ENCODE peak calls at places on chromosomes 12 and 14, in eight cellular contexts. One of them, this sample, is unnamed.

GRCh38 chr12:58919271-58920101 is 818 bp downstream of the LRIG3 start:
- DNase-seq in AG09319: no peak
- DNase-seq in D721Med: no peak
- DNase-seq in OCI-LY7: no peak
- DNase-seq in fibroblast of mammary gland: peak
- DNase-seq in body of pancreas: peak
- DNase-seq in foreskin fibroblast: peak
- DNase-seq in bronchial epithelial cell: peak
- DNase-seq in this sample: no peak

GRCh38 chr12:50166776-50167025 is 468 bp downstream of the CERS5 start:
- DNase-seq in fibroblast of mammary gland: no peak
- DNase-seq in D721Med: no peak
- DNase-seq in body of pancreas: peak
- DNase-seq in AG09319: no peak
- DNase-seq in foreskin fibroblast: no peak
- DNase-seq in OCI-LY7: no peak
- DNase-seq in bronchial epithelial cell: no peak
- DNase-seq in this sample: peak

GRCh38 chr14:99879401-99880295 is 86.4 kb downstream of the EML1 start:
- DNase-seq in D721Med: peak
- DNase-seq in OCI-LY7: no peak
- DNase-seq in fibroblast of mammary gland: peak
- DNase-seq in AG09319: peak
- DNase-seq in foreskin fibroblast: peak
- DNase-seq in bronchial epithelial cell: peak
- DNase-seq in body of pancreas: no peak
- DNase-seq in this sample: no peak

GRCh38 chr12:63276537-63277365 is 125.8 kb upstream of the AVPR1A start:
- DNase-seq in OCI-LY7: peak
- DNase-seq in D721Med: no peak
- DNase-seq in foreskin fibroblast: peak
- DNase-seq in fibroblast of mammary gland: peak
- DNase-seq in AG09319: peak
- DNase-seq in body of pancreas: peak
- DNase-seq in bronchial epithelial cell: peak
- DNase-seq in this sample: no peak

GRCh38 chr12:55742719-55743130 is at the start of gene GDF11:
- DNase-seq in bronchial epithelial cell: peak
- DNase-seq in fibroblast of mammary gland: peak
- DNase-seq in D721Med: peak
- DNase-seq in body of pancreas: peak
- DNase-seq in AG09319: no peak
- DNase-seq in foreskin fibroblast: peak
- DNase-seq in OCI-LY7: peak
- DNase-seq in this sample: peak

GRCh38 chr12:46934374-46935111 is 108.7 kb upstream of the SLC38A4 start:
- DNase-seq in OCI-LY7: no peak
- DNase-seq in D721Med: no peak
- DNase-seq in body of pancreas: no peak
- DNase-seq in fibroblast of mammary gland: no peak
- DNase-seq in foreskin fibroblast: no peak
- DNase-seq in bronchial epithelial cell: no peak
- DNase-seq in AG09319: no peak
- DNase-seq in this sample: no peak

GRCh38 chr12:45469902-45470301 is 254.0 kb downstream of the ANO6 start:
- DNase-seq in body of pancreas: no peak
- DNase-seq in OCI-LY7: no peak
- DNase-seq in bronchial epithelial cell: no peak
- DNase-seq in D721Med: no peak
- DNase-seq in AG09319: no peak
- DNase-seq in fibroblast of mammary gland: no peak
- DNase-seq in foreskin fibroblast: no peak
- DNase-seq in this sample: peak

GRCh38 chr12:49476091-49476490 is 62.7 kb upstream of the KCNH3 start:
- DNase-seq in body of pancreas: no peak
- DNase-seq in OCI-LY7: no peak
- DNase-seq in D721Med: no peak
- DNase-seq in bronchial epithelial cell: no peak
- DNase-seq in foreskin fibroblast: no peak
- DNase-seq in AG09319: no peak
- DNase-seq in fibroblast of mammary gland: no peak
- DNase-seq in this sample: no peak

GRCh38 chr12:109625131-109625559 is 51.6 kb downstream of the MVK start:
- DNase-seq in bronchial epithelial cell: peak
- DNase-seq in foreskin fibroblast: peak
- DNase-seq in D721Med: no peak
- DNase-seq in OCI-LY7: no peak
- DNase-seq in body of pancreas: no peak
- DNase-seq in fibroblast of mammary gland: peak
- DNase-seq in AG09319: no peak
- DNase-seq in this sample: no peak

GRCh38 chr12:100348657-100349454 is 8.0 kb upstream of the SLC17A8 start:
- DNase-seq in D721Med: no peak
- DNase-seq in body of pancreas: no peak
- DNase-seq in fibroblast of mammary gland: peak
- DNase-seq in foreskin fibroblast: peak
- DNase-seq in bronchial epithelial cell: peak
- DNase-seq in OCI-LY7: peak
- DNase-seq in AG09319: no peak
- DNase-seq in this sample: no peak

GRCh38 chr12:63318933-63319332 is 167.9 kb upstream of the AVPR1A start:
- DNase-seq in bronchial epithelial cell: no peak
- DNase-seq in fibroblast of mammary gland: no peak
- DNase-seq in D721Med: no peak
- DNase-seq in body of pancreas: no peak
- DNase-seq in foreskin fibroblast: no peak
- DNase-seq in OCI-LY7: no peak
- DNase-seq in AG09319: no peak
- DNase-seq in this sample: no peak

GRCh38 chr14:104226421-104227385 is 88.3 kb downstream of the KIF26A start:
- DNase-seq in D721Med: no peak
- DNase-seq in fibroblast of mammary gland: no peak
- DNase-seq in bronchial epithelial cell: no peak
- DNase-seq in OCI-LY7: peak
- DNase-seq in body of pancreas: no peak
- DNase-seq in foreskin fibroblast: no peak
- DNase-seq in AG09319: no peak
- DNase-seq in this sample: no peak

GRCh38 chr12:11174022-11174421 is 3.0 kb downstream of the SMIM10L1 start:
- DNase-seq in bronchial epithelial cell: no peak
- DNase-seq in AG09319: no peak
- DNase-seq in fibroblast of mammary gland: peak
- DNase-seq in body of pancreas: no peak
- DNase-seq in OCI-LY7: no peak
- DNase-seq in D721Med: no peak
- DNase-seq in foreskin fibroblast: peak
- DNase-seq in this sample: no peak

GRCh38 chr14:104370256-104370870 is 209.2 kb upstream of the C14orf180 start:
- DNase-seq in bronchial epithelial cell: no peak
- DNase-seq in foreskin fibroblast: no peak
- DNase-seq in AG09319: no peak
- DNase-seq in OCI-LY7: peak
- DNase-seq in fibroblast of mammary gland: no peak
- DNase-seq in D721Med: no peak
- DNase-seq in body of pancreas: no peak
- DNase-seq in this sample: no peak

GRCh38 chr14:96108911-96109310 is 69.7 kb downstream of the C14orf132 start:
- DNase-seq in body of pancreas: no peak
- DNase-seq in OCI-LY7: no peak
- DNase-seq in bronchial epithelial cell: no peak
- DNase-seq in D721Med: no peak
- DNase-seq in fibroblast of mammary gland: no peak
- DNase-seq in foreskin fibroblast: no peak
- DNase-seq in AG09319: no peak
- DNase-seq in this sample: no peak

GRCh38 chr12:94621662-94622359 is 28.5 kb downstream of the TMCC3 start:
- DNase-seq in OCI-LY7: no peak
- DNase-seq in bronchial epithelial cell: peak
- DNase-seq in foreskin fibroblast: peak
- DNase-seq in body of pancreas: no peak
- DNase-seq in D721Med: no peak
- DNase-seq in fibroblast of mammary gland: peak
- DNase-seq in AG09319: no peak
- DNase-seq in this sample: no peak

GRCh38 chr14:67446371-67447032 is 34.5 kb upstream of the PLEK2 start:
- DNase-seq in fibroblast of mammary gland: no peak
- DNase-seq in D721Med: no peak
- DNase-seq in OCI-LY7: no peak
- DNase-seq in body of pancreas: peak
- DNase-seq in bronchial epithelial cell: no peak
- DNase-seq in AG09319: no peak
- DNase-seq in foreskin fibroblast: no peak
- DNase-seq in this sample: no peak

GRCh38 chr14:96267336-96267735 is 11.3 kb downstream of the BDKRB1 start:
- DNase-seq in body of pancreas: peak
- DNase-seq in foreskin fibroblast: peak
- DNase-seq in bronchial epithelial cell: peak
- DNase-seq in AG09319: peak
- DNase-seq in fibroblast of mammary gland: peak
- DNase-seq in OCI-LY7: no peak
- DNase-seq in D721Med: no peak
- DNase-seq in this sample: no peak

GRCh38 chr14:68084256-68084655 is 264.7 kb downstream of the RAD51B start:
- DNase-seq in AG09319: no peak
- DNase-seq in body of pancreas: no peak
- DNase-seq in fibroblast of mammary gland: peak
- DNase-seq in foreskin fibroblast: peak
- DNase-seq in D721Med: no peak
- DNase-seq in bronchial epithelial cell: no peak
- DNase-seq in OCI-LY7: no peak
- DNase-seq in this sample: no peak

GRCh38 chr14:64008016-64008415 is 155.2 kb downstream of the SYNE2 start:
- DNase-seq in OCI-LY7: no peak
- DNase-seq in foreskin fibroblast: no peak
- DNase-seq in AG09319: no peak
- DNase-seq in D721Med: no peak
- DNase-seq in body of pancreas: no peak
- DNase-seq in bronchial epithelial cell: no peak
- DNase-seq in fibroblast of mammary gland: no peak
- DNase-seq in this sample: no peak

GRCh38 chr14:62159314-62159713 is 397.1 kb downstream of the SNAPC1 start:
- DNase-seq in foreskin fibroblast: no peak
- DNase-seq in D721Med: no peak
- DNase-seq in OCI-LY7: no peak
- DNase-seq in AG09319: no peak
- DNase-seq in fibroblast of mammary gland: no peak
- DNase-seq in body of pancreas: no peak
- DNase-seq in bronchial epithelial cell: no peak
- DNase-seq in this sample: no peak
- TF ChIP-seq CTCF in foreskin fibroblast: no peak
- TF ChIP-seq CTCF in D721Med: no peak
- TF ChIP-seq CTCF in OCI-LY7: no peak
- TF ChIP-seq CTCF in AG09319: no peak
- TF ChIP-seq CTCF in fibroblast of mammary gland: no peak
- TF ChIP-seq CTCF in body of pancreas: no peak
- TF ChIP-seq CTCF in bronchial epithelial cell: no peak
- TF ChIP-seq CTCF in this sample: no peak

GRCh38 chr12:132478845-132479244 is 11.1 kb upstream of the FBRSL1 start:
- DNase-seq in OCI-LY7: no peak
- DNase-seq in D721Med: no peak
- DNase-seq in foreskin fibroblast: no peak
- DNase-seq in bronchial epithelial cell: no peak
- DNase-seq in body of pancreas: no peak
- DNase-seq in fibroblast of mammary gland: no peak
- DNase-seq in AG09319: no peak
- DNase-seq in this sample: no peak
- TF ChIP-seq CTCF in OCI-LY7: peak
- TF ChIP-seq CTCF in D721Med: no peak
- TF ChIP-seq CTCF in foreskin fibroblast: no peak
- TF ChIP-seq CTCF in bronchial epithelial cell: no peak
- TF ChIP-seq CTCF in body of pancreas: no peak
- TF ChIP-seq CTCF in fibroblast of mammary gland: no peak
- TF ChIP-seq CTCF in AG09319: no peak
- TF ChIP-seq CTCF in this sample: no peak

GRCh38 chr14:32514236-32514635 is 185.1 kb downstream of the AKAP6 start:
- DNase-seq in OCI-LY7: no peak
- DNase-seq in D721Med: no peak
- DNase-seq in fibroblast of mammary gland: no peak
- DNase-seq in bronchial epithelial cell: peak
- DNase-seq in foreskin fibroblast: peak
- DNase-seq in AG09319: no peak
- DNase-seq in body of pancreas: no peak
- DNase-seq in this sample: no peak

GRCh38 chr14:32510815-32511214 is 181.7 kb downstream of the AKAP6 start:
- DNase-seq in bronchial epithelial cell: no peak
- DNase-seq in OCI-LY7: no peak
- DNase-seq in AG09319: no peak
- DNase-seq in D721Med: no peak
- DNase-seq in fibroblast of mammary gland: no peak
- DNase-seq in foreskin fibroblast: no peak
- DNase-seq in body of pancreas: no peak
- DNase-seq in this sample: no peak

GRCh38 chr14:32512813-32513212 is 183.7 kb downstream of the AKAP6 start:
- DNase-seq in OCI-LY7: no peak
- DNase-seq in body of pancreas: no peak
- DNase-seq in foreskin fibroblast: peak
- DNase-seq in AG09319: no peak
- DNase-seq in D721Med: no peak
- DNase-seq in fibroblast of mammary gland: peak
- DNase-seq in bronchial epithelial cell: no peak
- DNase-seq in this sample: no peak

GRCh38 chr14:32512348-32512747 is 183.2 kb downstream of the AKAP6 start:
- DNase-seq in D721Med: no peak
- DNase-seq in fibroblast of mammary gland: no peak
- DNase-seq in OCI-LY7: no peak
- DNase-seq in foreskin fibroblast: no peak
- DNase-seq in AG09319: no peak
- DNase-seq in bronchial epithelial cell: no peak
- DNase-seq in body of pancreas: no peak
- DNase-seq in this sample: no peak

GRCh38 chr14:32513571-32514009 is 184.5 kb downstream of the AKAP6 start:
- DNase-seq in foreskin fibroblast: peak
- DNase-seq in body of pancreas: no peak
- DNase-seq in fibroblast of mammary gland: peak
- DNase-seq in OCI-LY7: no peak
- DNase-seq in AG09319: no peak
- DNase-seq in bronchial epithelial cell: peak
- DNase-seq in D721Med: no peak
- DNase-seq in this sample: no peak
- TF ChIP-seq CTCF in foreskin fibroblast: no peak
- TF ChIP-seq CTCF in body of pancreas: no peak
- TF ChIP-seq CTCF in fibroblast of mammary gland: peak
- TF ChIP-seq CTCF in OCI-LY7: peak
- TF ChIP-seq CTCF in AG09319: peak
- TF ChIP-seq CTCF in bronchial epithelial cell: peak
- TF ChIP-seq CTCF in D721Med: peak
- TF ChIP-seq CTCF in this sample: no peak

DNA sequence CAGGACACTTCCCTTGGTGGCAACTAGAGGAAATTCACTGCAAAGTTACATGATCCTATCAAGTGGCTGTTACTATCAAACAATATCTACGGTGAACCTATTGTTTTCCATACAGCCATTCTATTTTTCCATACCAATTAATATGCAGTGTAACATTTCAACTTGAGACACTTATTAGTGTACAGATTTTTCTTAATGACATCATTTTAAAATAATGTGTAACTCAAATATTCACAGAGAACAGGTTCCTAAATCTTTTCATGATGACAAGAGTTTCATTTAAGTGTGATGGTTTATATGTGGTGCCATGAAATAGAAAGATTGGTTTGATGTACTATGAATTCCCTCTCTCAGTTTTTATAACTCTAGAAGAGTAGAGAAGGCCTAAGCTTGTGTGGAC is 291.2 kb upstream of the SOX5 start:
- DNase-seq in foreskin fibroblast: no peak
- DNase-seq in fibroblast of mammary gland: no peak
- DNase-seq in OCI-LY7: no peak
- DNase-seq in AG09319: no peak
- DNase-seq in bronchial epithelial cell: no peak
- DNase-seq in D721Med: no peak
- DNase-seq in body of pancreas: no peak
- DNase-seq in this sample: no peak
- TF ChIP-seq CTCF in foreskin fibroblast: no peak
- TF ChIP-seq CTCF in fibroblast of mammary gland: no peak
- TF ChIP-seq CTCF in OCI-LY7: no peak
- TF ChIP-seq CTCF in AG09319: no peak
- TF ChIP-seq CTCF in bronchial epithelial cell: no peak
- TF ChIP-seq CTCF in D721Med: no peak
- TF ChIP-seq CTCF in body of pancreas: no peak
- TF ChIP-seq CTCF in this sample: no peak

This sample was measured in natural killer cell.